ENCODE peak calls at places on chromosomes 4 and X, in seven cellular contexts. M is K562, F is sigmoid colon, K is suprapubic skin, X is GM12878, B is endothelial cell of umbilical vein, T is GM23338. I is an unnamed sample. For H3K4me1, the result is how much of the 10 kb centered on the place peaks cover.

GRCh38 chr4:172726001-172726423 is 442.6 kb upstream of the GALNT7 start:
- DNase-seq in K (no peak), F (no peak), M (no peak), X (no peak), T (no peak), B (no peak), I (peak)

GRCh38 chr4:68581382-68582338 is 5.5 kb upstream of the UGT2B17 start:
- DNase-seq in F (no peak), B (no peak), T (no peak), K (no peak), M (peak), X (no peak), I (no peak)

GRCh38 chr4:169045862-169046584 is 36.0 kb upstream of the CBR4 start:
- DNase-seq in M (no peak), X (no peak), K (no peak), F (no peak), B (no peak), T (peak), I (no peak)

GRCh38 chrX:150982235-150982785 is 825 bp upstream of the HMGB3 start:
- DNase-seq in M (no peak), K (no peak), X (no peak), F (no peak), B (no peak), T (peak), I (no peak)

GRCh38 chrX:74133156-74133796 is 170.7 kb upstream of the ZCCHC13 start:
- DNase-seq in B (peak), T (peak), M (peak), X (peak), F (no peak), K (no peak), I (no peak)

GRCh38 chr4:7375427-7375826 is 59.3 kb downstream of the PSAPL1 start:
- DNase-seq in T (no peak), K (no peak), B (no peak), M (no peak), X (no peak), F (no peak), I (no peak)

GRCh38 chrX:29851971-29852605 is 363.3 kb upstream of the MAGEB2 start:
- DNase-seq in T (no peak), B (no peak), X (no peak), M (no peak), F (no peak), K (no peak), I (no peak)

GRCh38 chr4:6157926-6158325 is 42.4 kb downstream of the JAKMIP1 start:
- DNase-seq in K (no peak), M (no peak), X (no peak), B (no peak), F (no peak), T (no peak), I (no peak)

GRCh38 chr4:90000995-90001394 is 106.3 kb downstream of the MMRN1 start:
- DNase-seq in F (no peak), B (no peak), M (no peak), K (no peak), T (no peak), X (no peak), I (no peak)

GRCh38 chr4:24163314-24163713 is 273.5 kb upstream of the PPARGC1A start:
- DNase-seq in T (no peak), B (no peak), F (no peak), M (no peak), X (no peak), K (no peak), I (no peak)
- H3K4me1 ChIP-seq in T (under half), B (under half), F (under half), M (under half), X (under half), K (under half), I (under half)

DNA sequence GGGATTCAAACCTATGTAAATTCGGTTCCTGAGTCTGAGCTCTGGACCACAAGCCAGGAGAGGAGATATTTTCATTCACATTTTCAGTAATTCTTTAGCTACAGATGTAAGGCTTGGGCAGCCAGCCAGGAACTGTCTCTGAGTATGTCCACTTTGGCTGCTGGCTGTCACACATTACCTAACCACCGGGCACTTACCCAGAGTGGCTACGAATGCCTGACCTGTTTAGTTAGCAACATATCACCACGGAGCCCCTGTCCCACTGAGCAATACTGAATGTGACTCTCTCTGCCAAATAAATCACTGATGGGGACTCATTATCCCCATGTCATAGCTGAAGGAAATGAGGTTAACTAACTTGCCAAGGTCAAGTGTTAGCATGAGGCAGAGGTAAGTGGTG is 15.3 kb downstream of the USP46 start:
- DNase-seq in M (no peak), X (no peak), K (no peak), T (no peak), F (peak), B (peak), I (peak)
- TF ChIP-seq POLR2AphosphoS5 in M (no peak), X (no peak), K (no peak), T (no peak), F (no peak), B (no peak), I (no peak)

DNA sequence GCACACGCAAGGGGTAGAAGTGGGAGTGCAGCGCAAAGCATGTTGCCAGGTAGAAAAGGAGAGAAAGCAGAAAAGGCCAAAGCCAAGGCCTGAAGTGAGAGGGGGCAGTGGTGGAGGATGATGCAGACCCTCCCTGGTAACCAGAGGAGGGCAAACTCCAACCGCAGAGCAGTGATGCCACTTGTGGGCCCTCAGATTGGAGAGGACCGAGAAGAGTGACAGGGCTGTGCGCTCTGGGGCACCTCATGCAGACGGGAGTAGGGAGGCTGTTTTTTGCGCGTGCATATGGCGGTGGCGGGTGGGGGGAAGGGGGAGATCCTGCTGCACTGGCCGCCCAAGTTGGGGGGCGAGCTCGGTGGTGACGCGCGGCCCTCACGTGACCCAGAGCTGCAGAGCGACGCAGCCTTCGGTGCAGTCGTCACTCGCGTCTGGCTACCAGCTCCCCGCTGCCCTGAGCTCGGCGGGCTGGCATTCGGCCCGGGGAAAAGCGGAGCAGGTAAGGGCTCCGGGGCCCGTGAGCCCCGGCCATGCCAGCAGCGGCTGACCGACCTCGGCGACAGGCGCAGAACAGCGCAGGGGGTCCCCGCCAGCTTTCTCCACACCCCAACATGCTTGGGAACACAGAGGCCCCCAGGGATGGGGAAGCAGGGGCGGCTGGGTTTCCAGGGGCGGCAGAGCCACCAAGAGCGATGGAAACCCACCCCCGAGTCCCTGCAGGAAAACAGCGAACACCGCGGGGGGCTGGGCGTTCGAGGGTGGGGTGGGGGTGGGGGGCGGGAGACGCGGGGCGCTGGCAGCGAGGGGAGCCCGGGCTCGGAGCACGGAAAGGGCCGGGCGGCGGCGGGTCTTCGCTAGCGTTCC is at the start of gene BEX3:
- DNase-seq in T (peak), X (no peak), M (no peak), F (peak), B (peak), K (peak), I (peak)
- H3K4me3 ChIP-seq in T (peak), X (peak), M (no peak), F (peak), B (peak), K (peak), I (peak)

GRCh38 chrX:115589419-115589818 is 28.4 kb downstream of the PLS3 start:
- DNase-seq in B (no peak), T (no peak), K (no peak), M (no peak), X (no peak), F (no peak), I (no peak)
- H3K4me1 ChIP-seq in B (under half), T (under half), K (under half), M (under half), X (under half), F (under half), I (under half)

GRCh38 chr4:153466637-153467153 is 535 bp downstream of the TMEM131L start:
- DNase-seq in X (no peak), B (no peak), T (peak), K (no peak), M (no peak), F (no peak), I (no peak)

GRCh38 chr4:153467897-153468262 is 1.7 kb downstream of the TMEM131L start:
- DNase-seq in M (no peak), F (no peak), K (no peak), T (no peak), B (no peak), X (no peak), I (no peak)

GRCh38 chr4:153465922-153466636 is at the start of gene TMEM131L:
- DNase-seq in K (no peak), M (peak), F (peak), X (no peak), B (peak), T (peak), I (peak)

GRCh38 chr4:153468587-153468986 is 2.4 kb downstream of the TMEM131L start:
- DNase-seq in K (no peak), M (no peak), T (no peak), X (peak), B (no peak), F (no peak), I (no peak)

GRCh38 chr4:153467154-153467896 is 1.2 kb downstream of the TMEM131L start:
- DNase-seq in T (peak), B (peak), X (peak), M (peak), K (no peak), F (peak), I (peak)
- TF ChIP-seq POLR2AphosphoS5 in T (peak), B (no peak), X (peak), M (no peak), K (no peak), F (no peak), I (no peak)

GRCh38 chrX:68431836-68432235 is 1.5 kb downstream of the OPHN1 start:
- DNase-seq in B (peak), F (no peak), X (no peak), K (no peak), M (no peak), T (no peak), I (no peak)
- H3K4me3 ChIP-seq in B (no peak), F (peak), X (no peak), K (peak), M (no peak), T (no peak), I (peak)

DNA sequence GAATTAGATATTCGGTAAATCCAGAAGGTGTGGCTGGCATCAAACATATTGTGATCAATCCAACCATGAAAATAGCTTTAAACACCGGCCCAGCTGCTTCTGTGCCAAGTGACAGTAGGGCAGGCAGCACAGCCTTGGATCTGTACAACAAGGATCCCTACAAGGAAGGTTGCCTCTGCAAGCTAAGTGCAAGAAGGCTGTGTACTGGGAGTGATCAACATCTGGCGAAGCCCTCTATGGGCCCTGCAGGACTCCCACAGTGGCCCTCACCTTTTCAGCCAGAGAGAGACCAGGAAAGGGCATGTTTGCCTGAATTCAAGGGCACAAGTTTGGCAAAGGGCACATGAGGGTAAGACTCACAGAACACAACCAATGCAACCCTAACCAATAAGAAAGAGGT is 9.6 kb downstream of the IRS4 start:
- DNase-seq in F (no peak), X (no peak), B (no peak), K (no peak), M (no peak), T (no peak), I (no peak)
- H3K4me1 ChIP-seq in F (under half), X (under half), B (under half), K (under half), M (under half), T (half or more), I (under half)

GRCh38 chrX:108117988-108118387 is 26.4 kb downstream of the ATG4A start:
- DNase-seq in M (no peak), T (no peak), B (no peak), K (no peak), F (no peak), X (no peak), I (no peak)
- TF ChIP-seq POLR2AphosphoS5 in M (no peak), T (no peak), B (no peak), K (no peak), F (peak), X (no peak), I (no peak)

I was measured in stomach.